ENCODE peak calls at places on chromosomes 4 and X, in nine cellular contexts. C is body of pancreas, Y is WERI-Rb-1, P is IMR-90, H is right atrium auricular region, D is HCT116, W is ascending aorta, Q is kidney epithelial cell, S is hepatocyte. J is an unnamed sample. For H3K36me3, the result is how much of the 10 kb centered on the place peaks cover.

GRCh38 chrX:51894697-51895336 is 1.4 kb downstream of the MAGED1 start:
- DNase-seq in Y (no peak), S (peak), H (no peak), P (peak), Q (no peak), C (peak), D (no peak), W (no peak), J (peak)

GRCh38 chrX:37349131-37350033 is at the start of gene PRRG1:
- DNase-seq in H (peak), C (peak), Y (peak), P (peak), W (no peak), Q (peak), S (peak), D (peak), J (peak)

GRCh38 chrX:56783450-56783831 is 54.4 kb downstream of the NBDY start:
- DNase-seq in S (no peak), Q (no peak), D (no peak), P (peak), W (no peak), C (no peak), Y (peak), H (peak), J (no peak)

GRCh38 chrX:72027914-72028307 is 103.8 kb downstream of the RTL5 start:
- DNase-seq in W (no peak), H (peak), D (no peak), C (no peak), P (no peak), S (no peak), Y (no peak), Q (no peak), J (no peak)

GRCh38 chrX:135389717-135390116 is 32.0 kb upstream of the SMIM10L2A start:
- DNase-seq in P (no peak), Q (peak), H (no peak), D (peak), S (peak), Y (no peak), C (peak), W (no peak), J (no peak)

GRCh38 chr4:7423801-7424552 is 10.8 kb downstream of the PSAPL1 start:
- DNase-seq in H (peak), D (no peak), S (no peak), Q (no peak), P (no peak), C (no peak), W (no peak), Y (no peak), J (no peak)

GRCh38 chrX:153725832-153726285 is 1.2 kb downstream of the ABCD1 start:
- DNase-seq in Y (no peak), W (no peak), S (no peak), H (no peak), C (no peak), D (no peak), P (no peak), Q (no peak), J (no peak)

GRCh38 chrX:7746861-7747260 is 96.1 kb upstream of the VCX start:
- DNase-seq in S (no peak), P (no peak), C (no peak), Y (no peak), H (no peak), W (no peak), D (no peak), Q (no peak), J (no peak)

GRCh38 chr4:94765653-94766052 is 7.9 kb downstream of the BMPR1B start:
- DNase-seq in H (no peak), D (no peak), C (no peak), S (no peak), Q (no peak), Y (no peak), P (no peak), W (no peak), J (no peak)

GRCh38 chr4:67500373-67500772 is 44.9 kb downstream of the CENPC start:
- DNase-seq in P (no peak), D (no peak), Q (no peak), W (no peak), S (no peak), Y (no peak), C (no peak), H (no peak), J (no peak)

GRCh38 chr4:54547299-54548097 is 110.3 kb upstream of the KIT start:
- DNase-seq in Y (no peak), H (no peak), S (no peak), C (no peak), W (no peak), P (no peak), D (no peak), Q (no peak), J (no peak)

GRCh38 chrX:44748014-44748413 is 95.8 kb upstream of the DUSP21 start:
- DNase-seq in D (no peak), W (no peak), S (no peak), Q (peak), C (no peak), H (no peak), P (no peak), Y (no peak), J (no peak)

GRCh38 chrX:23365541-23365940 is 30.9 kb downstream of the PTCHD1 start:
- DNase-seq in W (no peak), H (no peak), P (no peak), D (no peak), Q (no peak), C (peak), S (no peak), Y (peak), J (no peak)

GRCh38 chr4:89024051-89024675 is 32.8 kb downstream of the FAM13A start:
- DNase-seq in Y (peak), D (peak), H (no peak), S (peak), Q (peak), P (peak), C (peak), W (no peak), J (peak)

GRCh38 chr4:78218260-78218659 is 161.1 kb downstream of the FRAS1 start:
- DNase-seq in P (no peak), S (no peak), H (no peak), Q (no peak), C (no peak), W (no peak), D (no peak), Y (no peak), J (no peak)

GRCh38 chr4:169005453-169006099 is 4.5 kb downstream of the CBR4 start:
- DNase-seq in C (no peak), S (peak), D (no peak), Y (no peak), P (peak), Q (no peak), H (no peak), W (no peak), J (no peak)

GRCh38 chr4:189765271-189765670 is 175.4 kb upstream of the FRG1 start:
- DNase-seq in W (no peak), Y (no peak), Q (no peak), D (no peak), C (no peak), P (no peak), H (no peak), S (no peak), J (no peak)

GRCh38 chrX:71143508-71143907 is 1.1 kb upstream of the NLGN3 start:
- DNase-seq in H (peak), Q (no peak), D (no peak), Y (no peak), P (peak), S (no peak), C (peak), W (no peak), J (peak)

GRCh38 chr4:24666316-24666715 is 82.0 kb upstream of the DHX15 start:
- DNase-seq in P (no peak), C (no peak), S (no peak), Q (no peak), W (no peak), H (no peak), Y (no peak), D (no peak), J (no peak)

GRCh38 chr4:27888523-27888922 is 1027.9 kb downstream of the STIM2 start:
- DNase-seq in H (no peak), W (no peak), D (no peak), Q (no peak), C (no peak), P (no peak), Y (no peak), S (no peak), J (no peak)

GRCh38 chrX:139203681-139204575 is 326.6 kb upstream of the F9 start:
- DNase-seq in S (peak), P (no peak), Y (no peak), C (no peak), W (no peak), H (no peak), D (no peak), Q (no peak), J (peak)

GRCh38 chrX:139202742-139203410 is 327.7 kb upstream of the F9 start:
- DNase-seq in W (no peak), H (no peak), C (no peak), S (peak), Q (no peak), Y (no peak), P (no peak), D (no peak), J (no peak)

GRCh38 chrX:139206914-139207313 is 323.6 kb upstream of the F9 start:
- DNase-seq in Q (no peak), H (no peak), P (no peak), D (no peak), W (no peak), S (no peak), Y (no peak), C (no peak), J (no peak)

GRCh38 chrX:139204576-139204902 is 326.0 kb upstream of the F9 start:
- DNase-seq in S (no peak), D (no peak), C (no peak), Y (no peak), H (no peak), W (no peak), P (no peak), Q (no peak), J (no peak)

GRCh38 chrX:139204903-139205667 is 325.5 kb upstream of the F9 start:
- DNase-seq in S (peak), P (no peak), W (no peak), H (no peak), D (no peak), Q (no peak), C (peak), Y (no peak), J (peak)
- TF ChIP-seq CTCF in S (no peak), P (no peak), W (no peak), H (no peak), D (no peak), Q (no peak), C (no peak), Y (no peak), J (no peak)

GRCh38 chr4:103136671-103137445 is 37.2 kb upstream of the BDH2 start:
- DNase-seq in H (no peak), C (no peak), W (no peak), P (no peak), D (no peak), Y (no peak), Q (no peak), S (no peak), J (no peak)

DNA sequence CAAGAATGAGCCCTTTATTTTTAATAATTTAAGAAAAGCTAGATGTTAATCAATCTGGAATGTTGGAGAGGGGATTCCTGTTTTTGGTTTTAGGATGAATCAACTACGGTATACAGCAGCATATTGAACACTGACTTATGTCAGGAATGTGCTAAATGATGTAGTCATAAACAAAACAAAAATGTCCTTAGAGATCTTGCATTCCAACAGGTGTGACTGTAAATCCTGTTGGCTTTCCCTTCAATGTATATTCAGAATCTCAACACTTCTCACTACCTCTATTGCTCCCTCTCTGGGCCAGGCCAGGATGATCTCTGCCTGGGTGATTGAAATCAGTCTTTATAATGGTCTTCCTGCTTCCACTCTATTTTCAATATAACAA is 37.8 kb upstream of the BDH2 start:
- DNase-seq in Y (no peak), Q (no peak), S (no peak), C (no peak), W (no peak), P (peak), H (no peak), D (no peak), J (no peak)
- H3K36me3 ChIP-seq in Y (half or more), Q (under half), S (under half), C (under half), W (under half), P (under half), H (under half), D (under half), J (under half)

GRCh38 chrX:16883487-16883804 is 13.3 kb upstream of the RBBP7 start:
- DNase-seq in Q (no peak), Y (no peak), H (no peak), D (no peak), P (no peak), S (no peak), C (no peak), W (no peak), J (no peak)
- TF ChIP-seq CTCF in Q (no peak), Y (no peak), H (no peak), D (no peak), P (no peak), S (no peak), C (no peak), W (no peak), J (no peak)

GRCh38 chrX:107648332-107648731 is 20.0 kb downstream of the PRPS1 start:
- DNase-seq in Y (no peak), H (no peak), C (no peak), S (no peak), D (no peak), W (no peak), Q (no peak), P (no peak), J (no peak)
- H3K36me3 ChIP-seq in Y (under half), H (under half), C (under half), S (under half), D (under half), W (under half), Q (under half), P (under half), J (under half)